ENCODE peak calls at places on chromosomes 5 and 9, in four cellular contexts. One of them, this sample, is unnamed.
A peak's percentile ranks its signal among the peaks of the same experiment; 100 is the strongest.

GRCh38 chr9:89639367-89639795 is 34.6 kb downstream of the GADD45G start:
- DNase-seq in stromal cell of bone marrow: no peak
- DNase-seq in AML-193: no peak
- DNase-seq in CD8-positive, alpha-beta T cell: no peak
- DNase-seq in this sample: no peak

GRCh38 chr9:95506692-95507455 is 9.9 kb downstream of the PTCH1 start:
- DNase-seq in stromal cell of bone marrow: no peak
- DNase-seq in AML-193: peak; percentile 24
- DNase-seq in CD8-positive, alpha-beta T cell: peak; percentile 35
- DNase-seq in this sample: peak; percentile 71

GRCh38 chr9:117718085-117718484 is 13.9 kb downstream of the TLR4 start:
- DNase-seq in stromal cell of bone marrow: no peak
- DNase-seq in AML-193: peak; percentile 92
- DNase-seq in CD8-positive, alpha-beta T cell: no peak
- DNase-seq in this sample: peak; percentile 80

GRCh38 chr9:111068816-111069215 is 30.5 kb upstream of the LPAR1 start:
- DNase-seq in stromal cell of bone marrow: peak; percentile 84
- DNase-seq in AML-193: no peak
- DNase-seq in CD8-positive, alpha-beta T cell: no peak
- DNase-seq in this sample: no peak

GRCh38 chr9:95047452-95048224 is 269.9 kb downstream of the FANCC start:
- DNase-seq in stromal cell of bone marrow: no peak
- DNase-seq in AML-193: no peak
- DNase-seq in CD8-positive, alpha-beta T cell: no peak
- DNase-seq in this sample: no peak

GRCh38 chr9:2570615-2571479 is 50.7 kb upstream of the VLDLR start:
- DNase-seq in stromal cell of bone marrow: peak; percentile 36
- DNase-seq in AML-193: peak; percentile 86
- DNase-seq in CD8-positive, alpha-beta T cell: peak; percentile 21
- DNase-seq in this sample: peak; percentile 89

GRCh38 chr9:112819635-112820496 is 69.3 kb downstream of the SNX30 start:
- DNase-seq in stromal cell of bone marrow: peak; percentile 60
- DNase-seq in AML-193: peak; percentile 7
- DNase-seq in CD8-positive, alpha-beta T cell: no peak
- DNase-seq in this sample: peak; percentile 62

GRCh38 chr5:172694061-172694460 is 53.0 kb downstream of the NEURL1B start:
- DNase-seq in stromal cell of bone marrow: no peak
- DNase-seq in AML-193: no peak
- DNase-seq in CD8-positive, alpha-beta T cell: no peak
- DNase-seq in this sample: no peak

GRCh38 chr9:69180670-69181069 is 6.6 kb downstream of the TJP2 start:
- DNase-seq in stromal cell of bone marrow: peak; percentile 97
- DNase-seq in AML-193: peak; percentile 2
- DNase-seq in CD8-positive, alpha-beta T cell: peak; percentile 28
- DNase-seq in this sample: peak; percentile 70

GRCh38 chr5:77232959-77233358 is 22.5 kb downstream of the PDE8B start:
- DNase-seq in stromal cell of bone marrow: peak; percentile 51
- DNase-seq in AML-193: peak; percentile 76
- DNase-seq in CD8-positive, alpha-beta T cell: no peak
- DNase-seq in this sample: peak; percentile 96

GRCh38 chr9:127119319-127119709 is 3.1 kb downstream of the ANGPTL2 start:
- DNase-seq in stromal cell of bone marrow: no peak
- DNase-seq in AML-193: no peak
- DNase-seq in CD8-positive, alpha-beta T cell: no peak
- DNase-seq in this sample: no peak

GRCh38 chr9:16385590-16386578 is 484.6 kb downstream of the BNC2 start:
- DNase-seq in stromal cell of bone marrow: peak; percentile 83
- DNase-seq in AML-193: no peak
- DNase-seq in CD8-positive, alpha-beta T cell: no peak
- DNase-seq in this sample: no peak

GRCh38 chr5:148817606-148818005 is 8.8 kb upstream of the ADRB2 start:
- DNase-seq in stromal cell of bone marrow: no peak
- DNase-seq in AML-193: no peak
- DNase-seq in CD8-positive, alpha-beta T cell: no peak
- DNase-seq in this sample: no peak

GRCh38 chr5:84249918-84250635 is 134.6 kb downstream of the EDIL3 start:
- DNase-seq in stromal cell of bone marrow: peak; percentile 59
- DNase-seq in AML-193: no peak
- DNase-seq in CD8-positive, alpha-beta T cell: no peak
- DNase-seq in this sample: no peak

GRCh38 chr5:151082976-151083651 is 2.3 kb upstream of the TNIP1 start:
- DNase-seq in stromal cell of bone marrow: no peak
- DNase-seq in AML-193: no peak
- DNase-seq in CD8-positive, alpha-beta T cell: peak; percentile 32
- DNase-seq in this sample: no peak

GRCh38 chr9:129570450-129571297 is 50.2 kb downstream of the C9orf50 start:
- DNase-seq in stromal cell of bone marrow: peak; percentile 77
- DNase-seq in AML-193: no peak
- DNase-seq in CD8-positive, alpha-beta T cell: no peak
- DNase-seq in this sample: peak; percentile 63

GRCh38 chr9:129854588-129855110 is 19.4 kb downstream of the USP20 start:
- DNase-seq in stromal cell of bone marrow: no peak
- DNase-seq in AML-193: no peak
- DNase-seq in CD8-positive, alpha-beta T cell: no peak
- DNase-seq in this sample: no peak

This sample was measured in KBM-7.